ENCODE peak calls at places on chromosomes 16 and 17, in six cellular contexts. I is sigmoid colon, C is neural progenitor cell, A is left ventricle myocardium inferior, G is heart right ventricle, D is hepatocyte. Q is an unnamed sample.

GRCh38 chr17:67390646-67391480 is 13.8 kb downstream of the PITPNC1 start:
- DNase-seq in I (no peak), C (no peak), A (no peak), G (no peak), D (peak; percentile 46), Q (no peak)

GRCh38 chr16:87457051-87457611 is 35.7 kb downstream of the ZCCHC14 start:
- DNase-seq in I (no peak), C (no peak), A (no peak), G (no peak), D (peak; percentile 42), Q (peak; percentile 3)

GRCh38 chr16:88068476-88069396 is 117.5 kb downstream of the BANP start:
- DNase-seq in I (peak; percentile 53), C (no peak), A (no peak), G (no peak), D (no peak), Q (no peak)

GRCh38 chr17:7576432-7576937 is 3.0 kb upstream of the CD68 start:
- DNase-seq in I (no peak), C (no peak), A (no peak), G (no peak), D (no peak), Q (no peak)

GRCh38 chr17:79950306-79950705 is 85.4 kb downstream of the TBC1D16 start:
- DNase-seq in I (peak; percentile 41), C (peak; percentile 65), A (peak; percentile 13), G (no peak), D (peak; percentile 66), Q (peak; percentile 61)

GRCh38 chr16:70381604-70382342 is 35.1 kb downstream of the DDX19A start:
- DNase-seq in I (no peak), C (no peak), A (no peak), G (no peak), D (no peak), Q (no peak)

GRCh38 chr17:34307110-34307509 is 12.1 kb upstream of the CCL8 start:
- DNase-seq in I (no peak), C (no peak), A (peak; percentile 46), G (peak; percentile 34), D (no peak), Q (no peak)

GRCh38 chr16:19898924-19899604 is 14.4 kb upstream of the GPRC5B start:
- DNase-seq in I (no peak), C (peak; percentile 72), A (no peak), G (no peak), D (peak; percentile 73), Q (no peak)

GRCh38 chr17:41816637-41817320 is 4.0 kb downstream of the FKBP10 start:
- DNase-seq in I (no peak), C (no peak), A (no peak), G (no peak), D (no peak), Q (no peak)

GRCh38 chr16:55572439-55572838 is 6.0 kb downstream of the CAPNS2 start:
- DNase-seq in I (no peak), C (no peak), A (no peak), G (no peak), D (no peak), Q (no peak)

GRCh38 chr17:1907818-1908698 is 78.3 kb downstream of the RPA1 start:
- DNase-seq in I (no peak), C (peak; percentile 92), A (no peak), G (no peak), D (peak; percentile 54), Q (no peak)

GRCh38 chr17:81295678-81296381 is 723 bp upstream of the SLC38A10 start:
- DNase-seq in I (no peak), C (peak; percentile 70), A (no peak), G (no peak), D (peak; percentile 79), Q (peak; percentile 81)

GRCh38 chr17:2197271-2197670 is 106.3 kb downstream of the SMG6 start:
- DNase-seq in I (no peak), C (no peak), A (no peak), G (no peak), D (no peak), Q (no peak)

GRCh38 chr16:50841081-50841886 is 99.4 kb downstream of the CYLD start:
- DNase-seq in I (no peak), C (peak; percentile 13), A (no peak), G (no peak), D (no peak), Q (no peak)

GRCh38 chr17:66514227-66514806 is 211.9 kb downstream of the PRKCA start:
- DNase-seq in I (no peak), C (no peak), A (no peak), G (no peak), D (no peak), Q (no peak)

GRCh38 chr16:48317614-48318013 is 67.6 kb downstream of the SIAH1 start:
- DNase-seq in I (no peak), C (no peak), A (no peak), G (no peak), D (no peak), Q (no peak)

GRCh38 chr16:4330277-4330882 is 14.5 kb downstream of the GLIS2 start:
- DNase-seq in I (peak; percentile 91), C (peak; percentile 81), A (peak; percentile 85), G (peak; percentile 89), D (peak; percentile 87), Q (peak; percentile 92)

GRCh38 chr16:67579686-67580085 is 17.4 kb downstream of the CTCF start:
- DNase-seq in I (no peak), C (no peak), A (no peak), G (no peak), D (no peak), Q (no peak)

GRCh38 chr17:30605523-30605922 is 128.3 kb downstream of the GOSR1 start:
- DNase-seq in I (no peak), C (no peak), A (no peak), G (no peak), D (no peak), Q (no peak)

GRCh38 chr16:13139661-13140241 is 238.4 kb downstream of the SHISA9 start:
- DNase-seq in I (no peak), C (no peak), A (no peak), G (no peak), D (peak; percentile 20), Q (no peak)

GRCh38 chr17:63435681-63436522 is 10.2 kb downstream of the CYB561 start:
- DNase-seq in I (no peak), C (no peak), A (no peak), G (no peak), D (no peak), Q (peak; percentile 77)

GRCh38 chr16:4216631-4217030 is 25.2 kb downstream of the SRL start:
- DNase-seq in I (no peak), C (no peak), A (no peak), G (no peak), D (no peak), Q (no peak)

GRCh38 chr17:78375401-78376079 is 2.9 kb upstream of the PGS1 start:
- DNase-seq in I (peak; percentile 87), C (no peak), A (no peak), G (peak; percentile 16), D (peak; percentile 76), Q (peak; percentile 80)

GRCh38 chr17:68205251-68205807 is 42.5 kb upstream of the AMZ2 start:
- DNase-seq in I (peak; percentile 94), C (peak; percentile 96), A (peak; percentile 92), G (peak; percentile 95), D (peak; percentile 96), Q (peak; percentile 96)

GRCh38 chr16:83669456-83669855 is 138.3 kb upstream of the HSBP1 start:
- DNase-seq in I (no peak), C (no peak), A (no peak), G (no peak), D (no peak), Q (no peak)

GRCh38 chr16:67883872-67884261 is 818 bp upstream of the NRN1L start:
- DNase-seq in I (peak; percentile 80), C (peak; percentile 78), A (peak; percentile 54), G (peak; percentile 70), D (peak; percentile 79), Q (peak; percentile 87)

GRCh38 chr16:88848557-88848956 is 8.2 kb downstream of the GALNS start:
- DNase-seq in I (no peak), C (no peak), A (no peak), G (no peak), D (no peak), Q (no peak)

GRCh38 chr17:3647769-3648540 is 11.4 kb downstream of the CTNS start:
- DNase-seq in I (no peak), C (peak; percentile 76), A (peak; percentile 52), G (peak; percentile 52), D (peak; percentile 81), Q (no peak)

GRCh38 chr17:40318835-40319332 is 9.9 kb downstream of the RARA start:
- DNase-seq in I (peak; percentile 73), C (no peak), A (peak; percentile 16), G (no peak), D (peak; percentile 6), Q (peak; percentile 69)
- H3K4me1 ChIP-seq in I (peaks cover 94% of the 10 kb centered on the region), C (peaks cover 44% of the 10 kb centered on the region), A (peaks cover 98% of the 10 kb centered on the region), G (peaks cover 79% of the 10 kb centered on the region), D (peaks cover 87% of the 10 kb centered on the region), Q (peaks cover 73% of the 10 kb centered on the region)

GRCh38 chr17:75978938-75979704 is at the start of the genes ACOX1 and TEN1:
- DNase-seq in I (peak; percentile 99), C (peak; percentile 98), A (peak; percentile 98), G (peak; percentile 98), D (peak; percentile 99), Q (peak; percentile 99)
- H3K4me1 ChIP-seq in I (peaks cover 27% of the 10 kb centered on the region), C (peaks cover 14% of the 10 kb centered on the region), A (peaks cover 81% of the 10 kb centered on the region), G (peaks cover 40% of the 10 kb centered on the region), D (peaks cover 49% of the 10 kb centered on the region), Q (peaks cover 71% of the 10 kb centered on the region)

GRCh38 chr16:11595908-11596504 is 9.3 kb upstream of the LITAF start:
- DNase-seq in I (no peak), C (no peak), A (no peak), G (no peak), D (no peak), Q (no peak)
- H3K4me1 ChIP-seq in I (peaks cover 12% of the 10 kb centered on the region), C (peaks cover 5% of the 10 kb centered on the region), A (peaks cover 19% of the 10 kb centered on the region), G (peaks cover 5% of the 10 kb centered on the region), D (peaks cover 28% of the 10 kb centered on the region), Q (peaks cover 16% of the 10 kb centered on the region)

GRCh38 chr16:25005445-25006306 is 9.5 kb downstream of the ARHGAP17 start:
- DNase-seq in I (no peak), C (no peak), A (no peak), G (no peak), D (no peak), Q (no peak)

GRCh38 chr16:25010542-25010941 is 4.6 kb downstream of the ARHGAP17 start:
- DNase-seq in I (no peak), C (no peak), A (no peak), G (no peak), D (no peak), Q (no peak)

GRCh38 chr16:25007284-25007984 is 7.7 kb downstream of the ARHGAP17 start:
- DNase-seq in I (no peak), C (no peak), A (no peak), G (no peak), D (no peak), Q (no peak)

GRCh38 chr16:25009822-25010221 is 5.3 kb downstream of the ARHGAP17 start:
- DNase-seq in I (no peak), C (no peak), A (peak; percentile 50), G (peak; percentile 40), D (no peak), Q (peak; percentile 78)

DNA sequence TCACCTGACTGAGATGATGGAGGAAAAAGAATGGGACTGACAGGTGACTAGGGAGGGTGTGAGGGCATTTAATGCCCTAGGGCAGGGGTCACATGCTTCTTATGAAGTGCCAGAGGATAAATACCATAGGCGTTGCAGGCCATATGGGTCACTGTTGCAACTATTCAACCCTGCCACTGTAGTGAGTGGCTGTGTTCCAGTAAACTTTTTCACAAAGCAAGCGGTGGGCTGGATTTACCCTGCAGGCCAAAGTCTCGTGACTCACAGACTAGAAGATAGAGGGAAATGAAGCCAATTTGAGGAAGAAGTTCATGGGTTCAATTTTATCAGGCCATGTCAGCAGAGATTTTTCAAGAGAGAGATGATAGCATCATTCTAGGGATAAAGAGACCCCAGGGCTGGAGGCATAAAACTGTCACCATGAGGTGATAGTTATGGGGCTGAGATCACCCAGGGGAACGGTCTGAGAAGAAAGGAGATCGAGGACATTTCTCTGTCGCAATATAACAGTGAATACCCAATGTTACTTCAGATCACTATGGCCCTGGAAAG is 8.6 kb downstream of the ARHGAP17 start:
- DNase-seq in I (no peak), C (no peak), A (no peak), G (no peak), D (peak; percentile 67), Q (no peak)
- H3K4me1 ChIP-seq in I (peaks cover 59% of the 10 kb centered on the region), C (no peaks in the 10 kb centered on the region), A (peaks cover 97% of the 10 kb centered on the region), G (peaks cover 65% of the 10 kb centered on the region), D (peaks cover 7% of the 10 kb centered on the region), Q (peaks cover 55% of the 10 kb centered on the region)

Q was measured in upper lobe of right lung.